ENCODE peak calls at places on chromosomes 4 and X, in four cellular contexts. One of them, this sample, is unnamed.

GRCh38 chr4:8235224-8235623 is 34.3 kb upstream of the HTRA3 start:
- DNase-seq in Panc1: no peak
- DNase-seq in K562: no peak
- DNase-seq in HepG2: no peak
- DNase-seq in this sample: no peak

GRCh38 chrX:153184787-153185186 is 5.7 kb downstream of the MAGEA1 start:
- DNase-seq in Panc1: no peak
- DNase-seq in K562: no peak
- DNase-seq in HepG2: no peak
- DNase-seq in this sample: no peak

GRCh38 chr4:169283114-169283509 is 12.4 kb upstream of the SH3RF1 start:
- DNase-seq in Panc1: peak
- DNase-seq in K562: no peak
- DNase-seq in HepG2: no peak
- DNase-seq in this sample: no peak

GRCh38 chrX:119398974-119399771 is at the start of gene SLC25A43:
- DNase-seq in Panc1: no peak
- DNase-seq in K562: peak
- DNase-seq in HepG2: no peak
- DNase-seq in this sample: no peak

GRCh38 chr4:5747746-5748365 is 36.9 kb downstream of the EVC start:
- DNase-seq in Panc1: peak
- DNase-seq in K562: no peak
- DNase-seq in HepG2: no peak
- DNase-seq in this sample: no peak

GRCh38 chrX:1336331-1337143 is at the start of gene IL3RA:
- DNase-seq in Panc1: no peak
- DNase-seq in K562: no peak
- DNase-seq in HepG2: no peak
- DNase-seq in this sample: no peak

GRCh38 chrX:37711991-37712390 is 26.4 kb downstream of the XK start:
- DNase-seq in Panc1: no peak
- DNase-seq in K562: no peak
- DNase-seq in HepG2: no peak
- DNase-seq in this sample: no peak

GRCh38 chrX:46407036-46407752 is 138.0 kb downstream of the ZNF674 start:
- DNase-seq in Panc1: no peak
- DNase-seq in K562: no peak
- DNase-seq in HepG2: no peak
- DNase-seq in this sample: no peak

GRCh38 chr4:7282094-7282370 is 89.7 kb downstream of the SORCS2 start:
- DNase-seq in Panc1: no peak
- DNase-seq in K562: no peak
- DNase-seq in HepG2: no peak
- DNase-seq in this sample: no peak

GRCh38 chrX:39814391-39814790 is 283.4 kb downstream of the BCOR start:
- DNase-seq in Panc1: no peak
- DNase-seq in K562: peak
- DNase-seq in HepG2: no peak
- DNase-seq in this sample: peak

GRCh38 chr4:185004562-185005208 is 13.6 kb upstream of the HELT start:
- DNase-seq in Panc1: no peak
- DNase-seq in K562: no peak
- DNase-seq in HepG2: no peak
- DNase-seq in this sample: no peak

GRCh38 chr4:36281384-36282106 is at the start of gene DTHD1:
- DNase-seq in Panc1: no peak
- DNase-seq in K562: no peak
- DNase-seq in HepG2: no peak
- DNase-seq in this sample: no peak

GRCh38 chr4:75985116-75985515 is 5.6 kb downstream of the SDAD1 start:
- DNase-seq in Panc1: no peak
- DNase-seq in K562: no peak
- DNase-seq in HepG2: no peak
- DNase-seq in this sample: no peak

GRCh38 chrX:125681058-125681457 is 361.4 kb downstream of the TEX13C start:
- DNase-seq in Panc1: no peak
- DNase-seq in K562: no peak
- DNase-seq in HepG2: no peak
- DNase-seq in this sample: no peak

GRCh38 chrX:112094729-112095128 is 12.2 kb upstream of the TRPC5 start:
- DNase-seq in Panc1: no peak
- DNase-seq in K562: no peak
- DNase-seq in HepG2: no peak
- DNase-seq in this sample: no peak

GRCh38 chrX:20315140-20315539 is 48.4 kb upstream of the RPS6KA3 start:
- DNase-seq in Panc1: no peak
- DNase-seq in K562: no peak
- DNase-seq in HepG2: no peak
- DNase-seq in this sample: no peak

DNA sequence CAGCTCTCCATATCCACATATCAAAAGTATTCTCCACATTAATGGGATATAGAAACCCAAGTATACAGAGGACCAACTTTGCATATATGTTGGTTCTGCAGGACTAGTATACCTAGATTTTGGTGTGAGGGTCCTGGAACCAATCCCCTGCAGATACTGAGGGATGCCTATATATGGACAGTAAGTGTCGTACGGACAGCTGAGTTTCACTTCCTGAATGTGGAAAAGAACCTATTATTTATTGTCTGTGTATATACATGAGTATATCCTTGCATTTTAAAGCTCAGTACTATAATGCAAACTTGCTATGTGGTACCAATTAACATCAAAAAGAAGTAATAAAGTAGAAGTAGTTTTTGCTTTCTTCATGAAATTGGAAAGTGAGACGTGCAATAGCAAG is 101.9 kb downstream of the FBXW7 start:
- DNase-seq in Panc1: no peak
- DNase-seq in K562: no peak
- DNase-seq in HepG2: no peak
- DNase-seq in this sample: no peak
- TF ChIP-seq TCF7L2 in Panc1: no peak
- TF ChIP-seq TCF7L2 in K562: no peak
- TF ChIP-seq TCF7L2 in HepG2: no peak
- TF ChIP-seq TCF7L2 in this sample: no peak

GRCh38 chr4:77994194-77994721 is 62.9 kb upstream of the FRAS1 start:
- DNase-seq in Panc1: no peak
- DNase-seq in K562: peak
- DNase-seq in HepG2: peak
- DNase-seq in this sample: peak
- TF ChIP-seq TCF7L2 in Panc1: no peak
- TF ChIP-seq TCF7L2 in K562: no peak
- TF ChIP-seq TCF7L2 in HepG2: no peak
- TF ChIP-seq TCF7L2 in this sample: no peak

GRCh38 chr4:159747983-159748382 is 645.1 kb downstream of the RAPGEF2 start:
- DNase-seq in Panc1: no peak
- DNase-seq in K562: no peak
- DNase-seq in HepG2: no peak
- DNase-seq in this sample: no peak
- TF ChIP-seq TCF7L2 in Panc1: no peak
- TF ChIP-seq TCF7L2 in K562: no peak
- TF ChIP-seq TCF7L2 in HepG2: no peak
- TF ChIP-seq TCF7L2 in this sample: no peak

DNA sequence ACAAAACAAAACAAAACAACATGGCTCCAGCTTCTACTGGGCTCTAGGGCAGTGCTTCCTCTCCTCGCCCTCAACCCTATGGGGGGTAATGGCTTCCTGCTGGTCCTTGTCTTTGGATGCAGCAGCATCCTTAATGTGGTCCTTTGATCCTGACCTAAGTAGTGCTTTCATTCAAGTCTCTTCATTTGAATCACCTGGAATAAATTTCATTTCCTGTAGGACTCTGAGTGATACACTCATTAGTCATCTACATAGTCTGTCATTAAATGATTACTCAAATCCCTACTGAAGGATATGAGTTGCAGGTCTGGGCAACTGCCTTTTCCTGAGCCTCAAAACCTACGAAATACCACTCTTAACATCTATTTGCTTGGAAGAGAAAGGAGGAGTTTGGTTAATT is 54.5 kb downstream of the RHOH start:
- DNase-seq in Panc1: no peak
- DNase-seq in K562: no peak
- DNase-seq in HepG2: no peak
- DNase-seq in this sample: peak
- TF ChIP-seq TCF7L2 in Panc1: no peak
- TF ChIP-seq TCF7L2 in K562: no peak
- TF ChIP-seq TCF7L2 in HepG2: no peak
- TF ChIP-seq TCF7L2 in this sample: peak